ENCODE peak calls at places on chromosomes 5 and 9, in four cellular contexts. One of them, this sample, is unnamed.

GRCh38 chr5:82796643-82797416 is 280.4 kb downstream of the TMEM167A start:
- DNase-seq in fibroblast of pulmonary artery: no peak
- DNase-seq in A673: no peak
- DNase-seq in ovary: no peak
- DNase-seq in this sample: no peak

GRCh38 chr5:150082889-150083288 is 3.5 kb downstream of the CSF1R start:
- DNase-seq in fibroblast of pulmonary artery: no peak
- DNase-seq in A673: no peak
- DNase-seq in ovary: no peak
- DNase-seq in this sample: no peak

GRCh38 chr5:2326603-2327002 is 424.9 kb downstream of the IRX2 start:
- DNase-seq in fibroblast of pulmonary artery: no peak
- DNase-seq in A673: no peak
- DNase-seq in ovary: no peak
- DNase-seq in this sample: no peak

GRCh38 chr5:1722877-1723276 is 76.8 kb downstream of the MRPL36 start:
- DNase-seq in fibroblast of pulmonary artery: no peak
- DNase-seq in A673: no peak
- DNase-seq in ovary: no peak
- DNase-seq in this sample: no peak

GRCh38 chr9:80127920-80128319 is 556.2 kb downstream of the TLE4 start:
- DNase-seq in fibroblast of pulmonary artery: no peak
- DNase-seq in A673: no peak
- DNase-seq in ovary: no peak
- DNase-seq in this sample: no peak

GRCh38 chr5:76849767-76850291 is at the start of gene S100Z:
- DNase-seq in fibroblast of pulmonary artery: peak
- DNase-seq in A673: no peak
- DNase-seq in ovary: no peak
- DNase-seq in this sample: no peak

GRCh38 chr9:134811673-134812668 is 68.6 kb upstream of the FCN2 start:
- DNase-seq in fibroblast of pulmonary artery: peak
- DNase-seq in A673: peak
- DNase-seq in ovary: no peak
- DNase-seq in this sample: no peak

GRCh38 chr5:77637170-77638074 is 1.1 kb downstream of the OTP start:
- DNase-seq in fibroblast of pulmonary artery: no peak
- DNase-seq in A673: no peak
- DNase-seq in ovary: no peak
- DNase-seq in this sample: no peak

GRCh38 chr5:115186794-115187193 is 17.1 kb upstream of the TRIM36 start:
- DNase-seq in fibroblast of pulmonary artery: no peak
- DNase-seq in A673: no peak
- DNase-seq in ovary: no peak
- DNase-seq in this sample: no peak

GRCh38 chr9:22447607-22448305 is 1.1 kb downstream of the DMRTA1 start:
- DNase-seq in fibroblast of pulmonary artery: no peak
- DNase-seq in A673: no peak
- DNase-seq in ovary: no peak
- DNase-seq in this sample: peak

GRCh38 chr5:71907001-71907564 is 188.0 kb downstream of the CARTPT start:
- DNase-seq in fibroblast of pulmonary artery: no peak
- DNase-seq in A673: no peak
- DNase-seq in ovary: no peak
- DNase-seq in this sample: no peak

GRCh38 chr9:113397077-113397696 is 3.9 kb downstream of the ALAD start:
- DNase-seq in fibroblast of pulmonary artery: no peak
- DNase-seq in A673: no peak
- DNase-seq in ovary: no peak
- DNase-seq in this sample: no peak

GRCh38 chr5:74141053-74141452 is 499.5 kb downstream of the ENC1 start:
- DNase-seq in fibroblast of pulmonary artery: peak
- DNase-seq in A673: no peak
- DNase-seq in ovary: no peak
- DNase-seq in this sample: no peak

GRCh38 chr5:66960373-66961137 is 236.0 kb downstream of the CD180 start:
- DNase-seq in fibroblast of pulmonary artery: peak
- DNase-seq in A673: no peak
- DNase-seq in ovary: no peak
- DNase-seq in this sample: no peak

GRCh38 chr5:172173771-172174170 is 14.3 kb downstream of the STK10 start:
- DNase-seq in fibroblast of pulmonary artery: peak
- DNase-seq in A673: no peak
- DNase-seq in ovary: no peak
- DNase-seq in this sample: no peak

GRCh38 chr9:130438368-130438981 is 6.3 kb upstream of the ASS1 start:
- DNase-seq in fibroblast of pulmonary artery: no peak
- DNase-seq in A673: no peak
- DNase-seq in ovary: no peak
- DNase-seq in this sample: peak

GRCh38 chr5:119346404-119346803 is 9.4 kb upstream of the TNFAIP8 start:
- DNase-seq in fibroblast of pulmonary artery: no peak
- DNase-seq in A673: no peak
- DNase-seq in ovary: no peak
- DNase-seq in this sample: no peak

GRCh38 chr5:90996089-90996488 is 387.0 kb downstream of the ARRDC3 start:
- DNase-seq in fibroblast of pulmonary artery: no peak
- DNase-seq in A673: no peak
- DNase-seq in ovary: no peak
- DNase-seq in this sample: no peak

GRCh38 chr5:90991201-90991600 is 391.9 kb downstream of the ARRDC3 start:
- DNase-seq in fibroblast of pulmonary artery: no peak
- DNase-seq in A673: no peak
- DNase-seq in ovary: no peak
- DNase-seq in this sample: no peak

GRCh38 chr5:91000743-91001142 is 382.4 kb downstream of the ARRDC3 start:
- DNase-seq in fibroblast of pulmonary artery: no peak
- DNase-seq in A673: no peak
- DNase-seq in ovary: no peak
- DNase-seq in this sample: no peak

GRCh38 chr5:90997082-90997481 is 386.0 kb downstream of the ARRDC3 start:
- DNase-seq in fibroblast of pulmonary artery: no peak
- DNase-seq in A673: no peak
- DNase-seq in ovary: no peak
- DNase-seq in this sample: no peak

GRCh38 chr5:90994796-90995195 is 388.3 kb downstream of the ARRDC3 start:
- DNase-seq in fibroblast of pulmonary artery: no peak
- DNase-seq in A673: no peak
- DNase-seq in ovary: no peak
- DNase-seq in this sample: no peak
- TF ChIP-seq CTCF in fibroblast of pulmonary artery: no peak
- TF ChIP-seq CTCF in A673: no peak
- TF ChIP-seq CTCF in ovary: no peak
- TF ChIP-seq CTCF in this sample: no peak

GRCh38 chr5:152274206-152274605 is 130.9 kb downstream of the NMUR2 start:
- DNase-seq in fibroblast of pulmonary artery: no peak
- DNase-seq in A673: no peak
- DNase-seq in ovary: no peak
- DNase-seq in this sample: no peak

GRCh38 chr5:152270117-152270516 is 135.0 kb downstream of the NMUR2 start:
- DNase-seq in fibroblast of pulmonary artery: no peak
- DNase-seq in A673: no peak
- DNase-seq in ovary: no peak
- DNase-seq in this sample: no peak

GRCh38 chr5:152269533-152269932 is 135.5 kb downstream of the NMUR2 start:
- DNase-seq in fibroblast of pulmonary artery: no peak
- DNase-seq in A673: no peak
- DNase-seq in ovary: no peak
- DNase-seq in this sample: no peak

GRCh38 chr5:152271420-152271819 is 133.7 kb downstream of the NMUR2 start:
- DNase-seq in fibroblast of pulmonary artery: peak
- DNase-seq in A673: peak
- DNase-seq in ovary: no peak
- DNase-seq in this sample: no peak
- TF ChIP-seq CTCF in fibroblast of pulmonary artery: no peak
- TF ChIP-seq CTCF in A673: peak
- TF ChIP-seq CTCF in ovary: peak
- TF ChIP-seq CTCF in this sample: peak

DNA sequence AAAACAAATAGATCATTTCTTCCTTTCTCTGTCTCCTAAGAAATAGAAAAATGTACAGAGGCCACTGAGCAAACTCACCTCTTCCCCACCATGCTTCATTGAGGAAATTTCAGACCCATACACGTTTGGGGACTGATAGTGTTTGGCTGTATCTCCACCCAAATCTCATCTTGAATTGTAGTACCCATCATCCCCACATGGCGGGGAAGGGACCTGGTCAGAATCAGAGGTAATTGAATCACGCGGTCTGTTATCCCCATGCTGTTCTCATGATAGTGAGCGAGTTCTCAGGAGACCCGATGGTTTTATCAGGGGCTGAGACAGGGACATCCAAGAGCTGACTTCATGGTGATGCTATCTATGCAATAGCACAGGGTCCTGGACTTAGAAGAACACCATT is 1655.8 kb downstream of the MAT2B start:
- DNase-seq in fibroblast of pulmonary artery: no peak
- DNase-seq in A673: peak
- DNase-seq in ovary: no peak
- DNase-seq in this sample: no peak
- TF ChIP-seq CTCF in fibroblast of pulmonary artery: no peak
- TF ChIP-seq CTCF in A673: peak
- TF ChIP-seq CTCF in ovary: no peak
- TF ChIP-seq CTCF in this sample: no peak

DNA sequence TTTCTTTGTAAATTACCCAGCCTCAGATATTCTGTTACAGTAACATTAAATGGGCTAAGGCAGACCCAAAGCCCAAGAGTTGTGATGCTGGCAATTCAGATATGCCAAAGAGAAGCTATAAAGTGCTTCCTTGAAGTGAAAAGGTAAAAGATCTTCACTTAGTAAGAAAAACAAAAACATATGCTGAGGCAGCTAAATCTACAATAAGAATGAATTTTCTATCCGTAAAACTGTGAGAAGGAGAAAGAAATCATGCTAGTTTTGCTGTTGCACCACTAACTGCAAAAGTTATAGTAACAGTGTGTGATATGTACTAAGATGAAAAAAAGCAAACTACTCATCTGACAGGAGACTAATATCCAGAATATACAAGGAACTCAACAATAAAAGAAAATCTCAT is 39.9 kb downstream of the FAM114A2 start:
- DNase-seq in fibroblast of pulmonary artery: no peak
- DNase-seq in A673: no peak
- DNase-seq in ovary: no peak
- DNase-seq in this sample: no peak
- TF ChIP-seq CTCF in fibroblast of pulmonary artery: no peak
- TF ChIP-seq CTCF in A673: no peak
- TF ChIP-seq CTCF in ovary: no peak
- TF ChIP-seq CTCF in this sample: no peak

GRCh38 chr5:174316326-174316725 is 270.8 kb downstream of the NSG2 start:
- DNase-seq in fibroblast of pulmonary artery: no peak
- DNase-seq in A673: no peak
- DNase-seq in ovary: no peak
- DNase-seq in this sample: no peak
- TF ChIP-seq CTCF in fibroblast of pulmonary artery: no peak
- TF ChIP-seq CTCF in A673: no peak
- TF ChIP-seq CTCF in ovary: no peak
- TF ChIP-seq CTCF in this sample: no peak

GRCh38 chr9:133589454-133590227 is 19.5 kb downstream of the FAM163B start:
- DNase-seq in fibroblast of pulmonary artery: no peak
- DNase-seq in A673: no peak
- DNase-seq in ovary: no peak
- DNase-seq in this sample: no peak
- TF ChIP-seq CTCF in fibroblast of pulmonary artery: peak
- TF ChIP-seq CTCF in A673: peak
- TF ChIP-seq CTCF in ovary: no peak
- TF ChIP-seq CTCF in this sample: peak

GRCh38 chr5:8997542-8998070 is 548.3 kb downstream of the SEMA5A start:
- DNase-seq in fibroblast of pulmonary artery: no peak
- DNase-seq in A673: no peak
- DNase-seq in ovary: no peak
- DNase-seq in this sample: no peak

DNA sequence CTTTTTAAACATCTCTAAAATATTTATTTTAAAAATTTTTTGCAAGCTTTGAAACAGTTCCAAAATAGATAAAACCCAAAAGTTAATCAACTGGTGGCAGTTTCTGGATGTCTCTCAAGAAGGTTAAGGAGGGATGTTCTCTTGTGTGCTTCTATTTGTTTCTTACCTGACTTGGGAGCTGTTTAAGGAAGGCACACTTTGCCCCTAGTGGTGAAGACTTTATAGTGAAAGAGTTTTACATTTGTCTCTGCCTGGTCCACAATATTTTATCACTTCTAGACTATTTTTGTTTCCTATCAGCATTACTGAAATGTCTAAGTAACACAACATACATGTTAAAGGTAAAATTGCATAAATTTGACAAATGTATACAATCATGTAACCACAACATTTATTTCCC is 552.8 kb downstream of the SEMA5A start:
- DNase-seq in fibroblast of pulmonary artery: peak
- DNase-seq in A673: no peak
- DNase-seq in ovary: no peak
- DNase-seq in this sample: no peak
- TF ChIP-seq CTCF in fibroblast of pulmonary artery: peak
- TF ChIP-seq CTCF in A673: no peak
- TF ChIP-seq CTCF in ovary: no peak
- TF ChIP-seq CTCF in this sample: peak

This sample was measured in right lobe of liver.